ENCODE peak calls at places on chromosomes 2 and 18, in ten cellular contexts. J is HCT116; L is naive thymus-derived CD4-positive, alpha-beta T cell; Y is neural progenitor cell; O is BE2C; N is IMR-90; E is PC-3; T is tibial nerve; F is esophagus squamous epithelium; G is heart left ventricle. Q is an unnamed sample. For H3K4me1 and H3K27me3, the result is how much of the 10 kb centered on the place peaks cover.

GRCh38 chr2:168928113-168928823 is 27.2 kb downstream of the G6PC2 start:
- DNase-seq in J (no peak), L (no peak), Y (no peak), O (no peak), N (no peak), E (no peak), T (no peak), F (no peak), G (no peak), Q (no peak)

GRCh38 chr2:1607971-1608688 is 136.2 kb downstream of the PXDN start:
- DNase-seq in J (no peak), L (no peak), Y (no peak), O (no peak), N (peak), E (peak), T (no peak), F (no peak), G (no peak), Q (no peak)

GRCh38 chr2:156083707-156084494 is 248.6 kb downstream of the NR4A2 start:
- DNase-seq in J (peak), L (no peak), Y (no peak), O (no peak), N (no peak), E (peak), T (no peak), F (no peak), G (no peak), Q (peak)

GRCh38 chr2:128498086-128498485 is 179.4 kb upstream of the HS6ST1 start:
- DNase-seq in J (no peak), L (no peak), Y (no peak), O (no peak), N (no peak), E (no peak), T (no peak), F (no peak), G (no peak), Q (no peak)

GRCh38 chr2:242098445-242099128 is 229.1 kb downstream of the RTP5 start:
- DNase-seq in J (no peak), L (no peak), Y (no peak), O (no peak), N (peak), E (no peak), T (no peak), F (no peak), G (no peak), Q (no peak)

GRCh38 chr2:229407170-229407569 is 136.1 kb upstream of the PID1 start:
- DNase-seq in J (peak), L (no peak), Y (peak), O (no peak), N (peak), E (peak), T (peak), F (no peak), G (peak), Q (peak)

GRCh38 chr2:187580462-187581124 is 26.4 kb upstream of the TFPI start:
- DNase-seq in J (peak), L (no peak), Y (peak), O (no peak), N (peak), E (peak), T (no peak), F (no peak), G (no peak), Q (no peak)

GRCh38 chr2:226701052-226701451 is 98.6 kb downstream of the IRS1 start:
- DNase-seq in J (no peak), L (no peak), Y (no peak), O (no peak), N (peak), E (no peak), T (no peak), F (no peak), G (no peak), Q (no peak)

GRCh38 chr2:54673501-54673998 is 49.9 kb upstream of the EML6 start:
- DNase-seq in J (no peak), L (peak), Y (no peak), O (no peak), N (no peak), E (no peak), T (peak), F (no peak), G (peak), Q (peak)

GRCh38 chr2:15675456-15676195 is 84.0 kb downstream of the DDX1 start:
- DNase-seq in J (no peak), L (no peak), Y (no peak), O (no peak), N (no peak), E (peak), T (no peak), F (no peak), G (no peak), Q (no peak)

GRCh38 chr18:45456076-45457066 is 158.9 kb upstream of the SLC14A2 start:
- DNase-seq in J (no peak), L (no peak), Y (no peak), O (peak), N (no peak), E (no peak), T (peak), F (no peak), G (no peak), Q (no peak)

GRCh38 chr2:226431301-226431955 is 368.2 kb downstream of the IRS1 start:
- DNase-seq in J (no peak), L (no peak), Y (no peak), O (no peak), N (peak), E (peak), T (no peak), F (no peak), G (no peak), Q (no peak)

GRCh38 chr2:125630377-125630776 is 1025.6 kb upstream of the GYPC start:
- DNase-seq in J (no peak), L (no peak), Y (no peak), O (no peak), N (no peak), E (no peak), T (no peak), F (no peak), G (no peak), Q (no peak)

GRCh38 chr18:13548106-13548819 is 178.1 kb downstream of the FAM210A start:
- DNase-seq in J (no peak), L (no peak), Y (no peak), O (no peak), N (no peak), E (no peak), T (no peak), F (no peak), G (no peak), Q (no peak)

GRCh38 chr2:217930783-217931563 is 71.8 kb downstream of the TNS1 start:
- DNase-seq in J (no peak), L (no peak), Y (no peak), O (no peak), N (no peak), E (no peak), T (no peak), F (no peak), G (no peak), Q (peak)

GRCh38 chr2:234116050-234116449 is 65.5 kb downstream of the SPP2 start:
- DNase-seq in J (no peak), L (no peak), Y (no peak), O (no peak), N (no peak), E (peak), T (no peak), F (no peak), G (no peak), Q (no peak)

GRCh38 chr2:8329660-8330622 is 351.9 kb upstream of the ID2 start:
- DNase-seq in J (no peak), L (no peak), Y (peak), O (no peak), N (no peak), E (no peak), T (no peak), F (no peak), G (no peak), Q (no peak)

GRCh38 chr2:36370281-36370680 is 14.7 kb downstream of the CRIM1 start:
- DNase-seq in J (no peak), L (no peak), Y (no peak), O (no peak), N (no peak), E (no peak), T (no peak), F (no peak), G (no peak), Q (no peak)
- H3K4me1 ChIP-seq in J (half or more), L (under half), Y (half or more), O (under half), N (under half), E (half or more), T (half or more), F (half or more), G (half or more), Q (half or more)

GRCh38 chr2:237673130-237673921 is 45.9 kb downstream of the LRRFIP1 start:
- DNase-seq in J (peak), L (peak), Y (peak), O (peak), N (peak), E (peak), T (peak), F (peak), G (peak), Q (no peak)

GRCh38 chr2:237677951-237678481 is 50.6 kb downstream of the LRRFIP1 start:
- DNase-seq in J (no peak), L (no peak), Y (no peak), O (no peak), N (peak), E (no peak), T (no peak), F (no peak), G (no peak), Q (peak)

GRCh38 chr2:237674731-237675276 is 47.4 kb downstream of the LRRFIP1 start:
- DNase-seq in J (no peak), L (peak), Y (peak), O (peak), N (peak), E (peak), T (peak), F (peak), G (peak), Q (peak)

GRCh38 chr2:237672731-237673129 is 45.3 kb downstream of the LRRFIP1 start:
- DNase-seq in J (no peak), L (no peak), Y (no peak), O (no peak), N (no peak), E (no peak), T (no peak), F (no peak), G (no peak), Q (no peak)

GRCh38 chr2:237675326-237675725 is 47.9 kb downstream of the LRRFIP1 start:
- DNase-seq in J (no peak), L (no peak), Y (no peak), O (no peak), N (no peak), E (no peak), T (no peak), F (no peak), G (no peak), Q (no peak)
- H3K4me3 ChIP-seq in J (no peak), L (peak), Y (no peak), O (peak), N (no peak), E (no peak), T (no peak), F (no peak), G (peak), Q (no peak)

GRCh38 chr2:24494415-24494814 is 3.4 kb downstream of the NCOA1 start:
- DNase-seq in J (no peak), L (no peak), Y (no peak), O (no peak), N (no peak), E (no peak), T (no peak), F (no peak), G (no peak), Q (no peak)

GRCh38 chr2:24498121-24498520 is 7.1 kb downstream of the NCOA1 start:
- DNase-seq in J (no peak), L (no peak), Y (no peak), O (no peak), N (no peak), E (no peak), T (no peak), F (no peak), G (no peak), Q (no peak)

GRCh38 chr2:24496959-24497358 is 5.9 kb downstream of the NCOA1 start:
- DNase-seq in J (no peak), L (no peak), Y (no peak), O (no peak), N (no peak), E (no peak), T (no peak), F (no peak), G (no peak), Q (no peak)

GRCh38 chr2:24495451-24495850 is 4.4 kb downstream of the NCOA1 start:
- DNase-seq in J (no peak), L (no peak), Y (no peak), O (no peak), N (no peak), E (peak), T (no peak), F (no peak), G (no peak), Q (no peak)

GRCh38 chr2:24497685-24498084 is 6.6 kb downstream of the NCOA1 start:
- DNase-seq in J (no peak), L (no peak), Y (no peak), O (no peak), N (no peak), E (no peak), T (no peak), F (no peak), G (no peak), Q (no peak)
- H3K27me3 ChIP-seq in J (under half), L (under half), Y (under half), O (under half), N (under half), E (under half), T (under half), F (under half), G (under half), Q (under half)

GRCh38 chr2:196262606-196263005 is 91.2 kb upstream of the STK17B start:
- DNase-seq in J (no peak), L (no peak), Y (no peak), O (no peak), N (no peak), E (no peak), T (no peak), F (no peak), G (no peak), Q (no peak)
- H3K4me1 ChIP-seq in J (under half), L (under half), Y (under half), O (under half), N (under half), E (under half), T (under half), F (under half), G (under half), Q (under half)

Q was measured in thyroid gland.